ENCODE peak calls at places on chromosomes 5 and 9, in ten cellular contexts. G is fibroblast of lung; E is cardiac muscle cell; M is iPS DF 6.9; O is BJ; S is CD8-positive, alpha-beta memory T cell; F is hepatocyte; W is esophagus squamous epithelium; B is CD8-positive, alpha-beta T cell; L is stomach. H is an unnamed sample. For H3K27me3, the result is how much of the 10 kb centered on the place peaks cover.

GRCh38 chr5:40046792-40047191 is 622.0 kb upstream of the DAB2 start:
- DNase-seq in S (no peak), G (peak), F (no peak), O (no peak), E (peak), W (no peak), M (no peak), B (no peak), L (no peak), H (no peak)

GRCh38 chr5:34900660-34901059 is 14.6 kb downstream of the RAD1 start:
- DNase-seq in G (no peak), W (no peak), O (no peak), M (no peak), E (no peak), F (no peak), B (no peak), S (no peak), L (no peak), H (no peak)

GRCh38 chr5:65086234-65086886 is 317.6 kb downstream of the CWC27 start:
- DNase-seq in B (no peak), S (no peak), L (no peak), O (no peak), E (no peak), F (no peak), M (no peak), G (peak), W (no peak), H (no peak)

GRCh38 chr5:145178667-145179523 is 656.2 kb downstream of the PRELID2 start:
- DNase-seq in O (no peak), L (no peak), M (no peak), W (no peak), S (no peak), E (peak), G (peak), B (no peak), F (peak), H (no peak)

GRCh38 chr5:111072949-111073682 is 1.6 kb downstream of the TSLP start:
- DNase-seq in O (no peak), E (peak), L (peak), M (no peak), S (peak), F (peak), W (no peak), B (peak), G (peak), H (no peak)

GRCh38 chr5:116360008-116360853 is 214.4 kb downstream of the SEMA6A start:
- DNase-seq in L (no peak), S (no peak), M (no peak), E (no peak), B (no peak), G (peak), O (no peak), F (peak), W (no peak), H (no peak)

GRCh38 chr9:134324359-134325095 is 1.7 kb upstream of the RXRA start:
- DNase-seq in L (no peak), W (no peak), S (no peak), G (peak), M (no peak), E (no peak), B (peak), F (no peak), O (no peak), H (peak)

GRCh38 chr5:95609711-95610110 is 10.2 kb upstream of the GPR150 start:
- DNase-seq in B (no peak), S (no peak), M (no peak), G (no peak), O (no peak), L (no peak), E (no peak), F (no peak), W (no peak), H (no peak)

GRCh38 chr5:157596449-157596848 is 20.9 kb upstream of the ADAM19 start:
- DNase-seq in M (no peak), B (no peak), F (no peak), S (no peak), W (no peak), G (peak), E (no peak), L (no peak), O (no peak), H (no peak)

GRCh38 chr5:104267282-104268015 is 704.9 kb upstream of the NUDT12 start:
- DNase-seq in L (no peak), O (no peak), B (no peak), S (no peak), E (no peak), F (no peak), W (no peak), G (no peak), M (no peak), H (no peak)

GRCh38 chr9:109479822-109480221 is 18.3 kb downstream of the PTPN3 start:
- DNase-seq in L (no peak), G (no peak), W (no peak), S (no peak), M (no peak), F (no peak), B (no peak), E (no peak), O (no peak), H (no peak)

GRCh38 chr5:7078901-7079300 is 317.0 kb upstream of the ADCY2 start:
- DNase-seq in W (no peak), G (no peak), L (no peak), F (peak), O (no peak), E (no peak), M (peak), B (no peak), S (no peak), H (no peak)

GRCh38 chr5:112978836-112979235 is 2.2 kb downstream of the DCP2 start:
- DNase-seq in B (no peak), E (no peak), G (no peak), W (no peak), L (no peak), F (no peak), O (no peak), M (no peak), S (no peak), H (no peak)

GRCh38 chr5:146744358-146744757 is 134.2 kb downstream of the PPP2R2B start:
- DNase-seq in G (peak), F (no peak), E (peak), L (no peak), S (no peak), B (no peak), M (no peak), O (no peak), W (no peak), H (no peak)

GRCh38 chr5:6950250-6950649 is 237.0 kb downstream of the TENT4A start:
- DNase-seq in G (no peak), L (no peak), M (no peak), F (no peak), E (no peak), S (no peak), W (no peak), B (no peak), O (no peak), H (no peak)

GRCh38 chr5:134540747-134541733 is 15.6 kb downstream of the JADE2 start:
- DNase-seq in M (no peak), F (no peak), L (no peak), E (no peak), G (no peak), S (no peak), O (no peak), W (no peak), B (no peak), H (no peak)

GRCh38 chr5:79821-80220 is 12.1 kb upstream of the PLEKHG4B start:
- DNase-seq in S (no peak), W (no peak), L (no peak), M (no peak), E (no peak), B (no peak), F (no peak), G (no peak), O (no peak), H (no peak)

GRCh38 chr5:1059884-1060263 is 51.3 kb downstream of the NKD2 start:
- DNase-seq in O (no peak), W (no peak), E (no peak), B (no peak), M (no peak), L (no peak), G (no peak), F (no peak), S (no peak), H (no peak)

GRCh38 chr5:24401767-24402166 is 243.0 kb downstream of the CDH10 start:
- DNase-seq in S (no peak), B (no peak), E (peak), F (peak), O (no peak), G (peak), W (no peak), L (no peak), M (no peak), H (no peak)

GRCh38 chr9:120885459-120885858 is 8.5 kb upstream of the PHF19 start:
- DNase-seq in L (no peak), S (no peak), W (no peak), B (no peak), G (no peak), E (no peak), M (no peak), F (no peak), O (no peak), H (no peak)

GRCh38 chr5:151065609-151066008 is 15.2 kb downstream of the TNIP1 start:
- DNase-seq in F (no peak), B (no peak), W (no peak), G (no peak), E (no peak), M (no peak), S (no peak), O (no peak), L (no peak), H (no peak)

GRCh38 chr5:80654054-80654390 is 430 bp upstream of the MSH3 start:
- DNase-seq in O (no peak), L (no peak), B (peak), F (peak), M (no peak), S (no peak), E (no peak), W (no peak), G (no peak), H (peak)

GRCh38 chr9:128636024-128636390 is 20.6 kb downstream of the DYNC2I2 start:
- DNase-seq in W (no peak), O (no peak), E (peak), F (peak), S (no peak), G (no peak), M (peak), L (peak), B (no peak), H (no peak)

GRCh38 chr5:1034421-1034905 is 25.9 kb downstream of the NKD2 start:
- DNase-seq in L (no peak), B (peak), M (no peak), F (no peak), S (no peak), G (no peak), W (no peak), E (no peak), O (no peak), H (no peak)

GRCh38 chr5:118506453-118506852 is 481.9 kb downstream of the DTWD2 start:
- DNase-seq in M (no peak), F (no peak), E (no peak), S (no peak), O (no peak), L (no peak), B (no peak), W (no peak), G (no peak), H (no peak)

GRCh38 chr9:89878003-89878411 is 273.2 kb downstream of the GADD45G start:
- DNase-seq in E (no peak), O (no peak), M (no peak), B (no peak), S (no peak), W (no peak), F (no peak), G (no peak), L (peak), H (no peak)

GRCh38 chr9:136198605-136199083 is 6.3 kb downstream of the LHX3 start:
- DNase-seq in G (peak), F (no peak), B (no peak), O (no peak), M (no peak), W (no peak), S (no peak), L (no peak), E (peak), H (no peak)
- H3K27me3 ChIP-seq in G (half or more), F (half or more), B (under half), O (half or more), M (half or more), W (half or more), S (under half), L (half or more), E (half or more), H (half or more)

GRCh38 chr5:12526113-12526512 is 621.9 kb upstream of the CTNND2 start:
- DNase-seq in F (no peak), S (no peak), G (no peak), O (no peak), E (no peak), B (no peak), L (no peak), M (no peak), W (no peak), H (no peak)

GRCh38 chr5:12522116-12522515 is 617.9 kb upstream of the CTNND2 start:
- DNase-seq in O (no peak), E (no peak), L (no peak), M (no peak), S (no peak), F (no peak), B (no peak), G (peak), W (no peak), H (no peak)
- H3K27me3 ChIP-seq in O (under half), E (under half), L (under half), M (under half), S (under half), F (under half), B (under half), G (under half), W (under half), H (under half)

GRCh38 chr5:176610430-176610763 is 441 bp upstream of the GPRIN1 start:
- DNase-seq in G (no peak), E (no peak), M (no peak), L (no peak), W (no peak), S (no peak), O (no peak), B (no peak), F (no peak), H (no peak)

GRCh38 chr5:176609724-176610429 is at the start of gene GPRIN1:
- DNase-seq in G (peak), S (peak), F (peak), L (peak), M (no peak), E (peak), W (no peak), O (no peak), B (no peak), H (no peak)

GRCh38 chr5:176608142-176608705 is 1.7 kb downstream of the GPRIN1 start:
- DNase-seq in L (no peak), G (no peak), O (no peak), W (no peak), E (no peak), B (no peak), S (no peak), M (no peak), F (no peak), H (no peak)

GRCh38 chr5:176606875-176607274 is 3.1 kb downstream of the GPRIN1 start:
- DNase-seq in G (no peak), B (no peak), F (no peak), W (no peak), E (no peak), L (no peak), M (no peak), S (no peak), O (no peak), H (no peak)

GRCh38 chr5:176608937-176609723 is 826 bp downstream of the GPRIN1 start:
- DNase-seq in E (no peak), F (no peak), G (no peak), S (no peak), W (no peak), L (no peak), M (no peak), O (no peak), B (no peak), H (no peak)
- H3K27me3 ChIP-seq in E (under half), F (under half), G (under half), S (under half), W (under half), L (half or more), M (under half), O (under half), B (under half), H (under half)

DNA sequence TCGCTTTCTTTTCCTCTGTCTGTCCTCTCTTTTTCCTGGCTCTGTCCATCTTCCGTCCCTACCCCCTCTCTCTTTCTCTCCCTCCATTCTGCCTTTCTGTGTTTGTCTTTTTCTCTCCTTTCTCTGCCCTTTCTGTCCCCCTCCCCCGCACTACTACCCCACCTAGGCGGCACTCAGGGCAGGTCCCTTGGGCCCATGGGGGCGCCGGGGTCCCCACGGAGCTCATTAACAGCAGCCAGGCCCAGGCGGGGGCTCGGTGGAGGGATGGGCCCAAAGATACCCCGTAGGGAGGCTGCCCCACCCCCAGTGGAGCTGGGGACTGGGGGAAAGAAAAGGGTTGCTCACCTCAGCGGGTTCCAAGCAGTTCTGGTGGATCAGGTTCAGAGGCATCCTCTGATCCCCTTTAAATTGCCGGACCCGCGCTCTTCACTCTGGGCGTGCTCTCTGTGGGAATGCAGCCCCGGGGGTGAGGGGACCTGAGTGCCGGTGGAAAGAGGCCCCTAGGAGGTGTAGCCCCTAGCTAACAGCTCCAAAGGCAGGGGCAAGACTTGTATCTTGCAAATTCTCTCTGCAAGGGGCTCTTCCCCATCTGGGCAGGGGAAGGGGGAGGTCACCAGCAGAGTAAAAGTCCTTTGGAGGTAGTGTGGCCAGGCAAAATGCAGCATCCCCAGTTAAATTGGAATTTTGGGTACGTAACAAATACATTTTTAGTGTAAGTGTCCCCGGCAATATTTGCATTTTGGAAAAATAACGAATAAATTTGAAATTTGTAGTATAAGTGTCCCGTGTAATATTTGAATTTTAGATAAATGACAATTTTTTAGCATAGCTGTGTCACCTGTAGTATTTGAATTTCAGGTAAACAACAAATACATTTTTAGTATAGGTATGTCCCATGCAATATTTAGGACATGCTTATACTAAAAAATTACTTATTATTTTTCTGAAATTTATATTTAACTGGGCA is 7.4 kb downstream of the LHX2 start:
- DNase-seq in B (no peak), E (no peak), S (no peak), L (no peak), O (no peak), G (no peak), W (no peak), M (no peak), F (no peak), H (no peak)
- H3K27me3 ChIP-seq in B (half or more), E (half or more), S (half or more), L (half or more), O (half or more), G (half or more), W (half or more), M (half or more), F (half or more), H (half or more)

GRCh38 chr9:91421022-91421765 is 2.4 kb downstream of the NFIL3 start:
- DNase-seq in W (no peak), O (no peak), B (no peak), M (no peak), F (peak), G (peak), S (no peak), E (peak), L (no peak), H (no peak)

GRCh38 chr9:91422832-91423711 is 560 bp downstream of the NFIL3 start:
- DNase-seq in G (peak), O (peak), S (peak), E (peak), F (peak), W (no peak), B (peak), M (no peak), L (peak), H (peak)

GRCh38 chr9:91419222-91420191 is 4.1 kb downstream of the NFIL3 start:
- DNase-seq in O (peak), B (no peak), F (peak), L (peak), G (peak), M (no peak), E (peak), W (no peak), S (no peak), H (peak)

GRCh38 chr9:91421987-91422765 is 1.5 kb downstream of the NFIL3 start:
- DNase-seq in F (peak), E (peak), L (no peak), G (peak), W (no peak), B (no peak), S (no peak), M (no peak), O (no peak), H (no peak)

GRCh38 chr9:91420471-91421021 is 3.1 kb downstream of the NFIL3 start:
- DNase-seq in O (no peak), E (peak), B (no peak), W (no peak), L (no peak), S (no peak), M (no peak), F (no peak), G (peak), H (no peak)
- H3K27me3 ChIP-seq in O (under half), E (under half), B (under half), W (under half), L (under half), S (under half), M (under half), F (under half), G (under half), H (under half)

GRCh38 chr5:33637011-33637410 is 196.2 kb downstream of the TARS1 start:
- DNase-seq in G (peak), W (no peak), O (no peak), E (peak), M (no peak), B (no peak), F (no peak), S (no peak), L (no peak), H (no peak)
- H3K27me3 ChIP-seq in G (under half), W (under half), O (under half), E (under half), M (under half), B (under half), F (under half), S (under half), L (under half), H (under half)

GRCh38 chr5:5063533-5063953 is 76.6 kb upstream of the ADAMTS16 start:
- DNase-seq in M (no peak), S (no peak), O (no peak), B (no peak), W (no peak), G (no peak), E (no peak), F (no peak), L (no peak), H (no peak)
- H3K27me3 ChIP-seq in M (under half), S (under half), O (under half), B (under half), W (under half), G (under half), E (under half), F (under half), L (under half), H (under half)

DNA sequence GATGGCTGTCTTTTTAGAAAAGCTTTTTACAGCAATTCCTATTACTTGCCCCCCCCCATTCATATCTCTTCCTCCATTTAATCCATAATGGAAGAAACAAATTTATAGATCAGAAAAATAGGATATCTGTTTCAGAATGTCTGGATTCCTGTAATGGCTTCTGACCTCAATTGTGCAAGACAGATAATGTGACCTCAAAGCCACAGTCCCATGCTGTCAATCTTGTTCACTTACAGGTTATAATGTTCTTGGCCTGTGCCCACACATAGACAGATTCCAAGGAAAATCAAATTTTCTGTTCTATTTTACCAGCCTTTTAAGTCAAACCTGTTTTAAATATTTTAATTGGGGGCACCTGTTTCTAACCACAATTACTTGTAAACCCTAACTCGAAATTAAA is 143.4 kb downstream of the ENTREP1 start:
- DNase-seq in L (no peak), S (no peak), W (no peak), B (no peak), F (no peak), E (no peak), O (no peak), M (no peak), G (no peak), H (no peak)
- H3K27me3 ChIP-seq in L (under half), S (under half), W (under half), B (under half), F (under half), E (under half), O (under half), M (under half), G (under half), H (under half)

DNA sequence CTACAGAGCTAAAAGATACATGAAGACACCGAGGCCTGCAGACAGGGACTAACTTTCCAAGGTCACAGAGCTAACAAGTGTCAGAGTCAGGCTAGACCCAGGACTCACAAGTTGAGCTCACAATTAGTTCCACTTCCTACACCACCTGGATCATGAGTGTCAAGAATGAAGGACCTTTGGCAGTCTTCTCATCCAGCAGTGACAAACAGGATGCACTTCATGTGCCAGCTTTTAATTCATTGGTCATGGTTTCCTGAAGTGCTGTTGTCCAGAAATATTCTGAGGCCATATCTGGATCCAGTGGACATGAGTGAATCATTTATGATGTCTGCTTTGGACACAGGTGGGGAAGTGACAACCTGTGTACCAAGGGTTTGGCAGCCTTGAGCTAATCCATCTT is 77.4 kb downstream of the KCNIP1 start:
- DNase-seq in M (no peak), W (no peak), F (no peak), O (no peak), G (no peak), L (no peak), S (no peak), B (no peak), E (no peak), H (no peak)
- H3K27me3 ChIP-seq in M (under half), W (under half), F (under half), O (under half), G (under half), L (under half), S (under half), B (under half), E (under half), H (under half)